ENCODE peak calls at places on chromosome 20, in four cellular contexts. Y, I, D and G are unnamed samples.

GRCh38 chr20:62063981-62064787 is 1.5 kb downstream of the TAF4 start:
- DNase-seq in Y (no peak), I (no peak), D (no peak), G (peak; percentile 62)

GRCh38 chr20:43235998-43236397 is 46.3 kb upstream of the PTPRT start:
- DNase-seq in Y (no peak), I (no peak), D (no peak), G (no peak)

GRCh38 chr20:38117635-38118034 is 47.4 kb downstream of the TGM2 start:
- DNase-seq in Y (peak; percentile 66), I (no peak), D (no peak), G (no peak)

GRCh38 chr20:9474835-9475413 is 39.5 kb upstream of the LAMP5 start:
- DNase-seq in Y (peak; percentile 53), I (no peak), D (peak; percentile 35), G (no peak)

GRCh38 chr20:10603971-10604864 is 69.6 kb downstream of the JAG1 start:
- DNase-seq in Y (peak; percentile 94), I (no peak), D (peak; percentile 96), G (peak; percentile 91)

GRCh38 chr20:61901421-61902212 is 164.1 kb downstream of the TAF4 start:
- DNase-seq in Y (peak; percentile 4), I (no peak), D (no peak), G (no peak)

GRCh38 chr20:31595654-31596411 is 9.3 kb upstream of the ID1 start:
- DNase-seq in Y (peak; percentile 86), I (no peak), D (peak; percentile 99), G (peak; percentile 37)

GRCh38 chr20:47778398-47779354 is 6.6 kb downstream of the SULF2 start:
- DNase-seq in Y (no peak), I (no peak), D (no peak), G (no peak)

GRCh38 chr20:35560105-35560511 is 18.2 kb downstream of the ERGIC3 start:
- DNase-seq in Y (no peak), I (no peak), D (no peak), G (no peak)

GRCh38 chr20:3071610-3072529 is at the start of gene OXT:
- DNase-seq in Y (no peak), I (no peak), D (no peak), G (peak; percentile 58)

GRCh38 chr20:56628873-56629463 is at the start of gene TFAP2C:
- DNase-seq in Y (no peak), I (no peak), D (no peak), G (peak; percentile 82)

GRCh38 chr20:8291873-8292272 is 159.8 kb downstream of the PLCB1 start:
- DNase-seq in Y (peak; percentile 77), I (no peak), D (peak; percentile 10), G (no peak)

GRCh38 chr20:21315138-21315537 is 12.0 kb downstream of the XRN2 start:
- DNase-seq in Y (peak; percentile 78), I (no peak), D (peak; percentile 71), G (no peak)

GRCh38 chr20:50136822-50137599 is 16.5 kb downstream of the PEDS1 start:
- DNase-seq in Y (peak; percentile 59), I (no peak), D (no peak), G (no peak)

GRCh38 chr20:16904751-16905150 is 156.6 kb downstream of the OTOR start:
- DNase-seq in Y (no peak), I (no peak), D (no peak), G (peak; percentile 5)

GRCh38 chr20:32150291-32150848 is 40.9 kb downstream of the TM9SF4 start:
- DNase-seq in Y (no peak), I (no peak), D (no peak), G (no peak)

GRCh38 chr20:52001999-52002666 is 189.4 kb downstream of the ZFP64 start:
- DNase-seq in Y (peak; percentile 30), I (no peak), D (no peak), G (no peak)

GRCh38 chr20:52983726-52984450 is 11.7 kb downstream of the TSHZ2 start:
- DNase-seq in Y (no peak), I (no peak), D (no peak), G (peak; percentile 29)

GRCh38 chr20:37095108-37095608 is 639 bp downstream of the RBL1 start:
- DNase-seq in Y (no peak), I (peak; percentile 3), D (peak; percentile 6), G (peak; percentile 24)

GRCh38 chr20:25067102-25067987 is 9.4 kb upstream of the ACSS1 start:
- DNase-seq in Y (no peak), I (no peak), D (no peak), G (no peak)

DNA sequence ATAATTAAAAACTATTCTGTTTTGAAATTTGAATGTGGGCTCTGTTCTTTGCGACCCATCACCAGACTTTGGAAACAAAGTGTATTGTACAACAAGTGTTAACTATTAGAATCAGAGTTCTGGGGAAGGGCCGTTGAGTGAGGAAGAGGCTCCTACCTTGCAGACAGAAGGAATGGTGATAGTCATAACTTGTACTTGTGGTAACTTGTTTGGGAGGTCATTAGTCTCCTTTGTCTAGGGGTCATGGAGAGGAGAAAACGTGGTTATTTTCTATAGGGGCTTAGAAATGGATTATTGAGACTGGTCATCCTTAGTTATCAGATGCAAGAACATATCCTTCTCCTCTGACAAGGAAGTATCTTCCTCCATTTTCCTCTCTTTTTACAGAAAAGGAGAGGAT is 174.8 kb downstream of the BMP2 start:
- DNase-seq in Y (no peak), I (no peak), D (no peak), G (no peak)
- H3K9ac ChIP-seq in Y (no peak overlapping the region), I (no peak overlapping the region), D (no peak overlapping the region), G (no peak overlapping the region)

DNA sequence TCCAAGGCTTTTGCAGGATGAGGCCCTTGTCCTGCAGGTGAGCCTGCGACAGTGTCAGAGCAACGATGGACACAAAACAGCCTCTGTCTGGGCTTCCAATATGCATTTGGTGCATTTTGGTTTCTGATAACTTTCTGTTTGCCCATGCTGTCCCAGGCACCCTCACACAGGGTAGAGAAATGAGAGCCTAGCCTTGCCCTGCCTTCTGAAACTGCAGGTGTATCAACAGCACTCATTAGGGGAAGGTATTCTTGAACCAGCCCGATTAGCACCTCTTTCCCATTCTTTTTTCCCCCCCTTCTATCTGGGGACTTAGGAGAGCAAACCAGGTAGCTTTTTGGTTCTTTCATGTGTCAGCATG is 30.3 kb downstream of the CHMP4B start:
- DNase-seq in Y (no peak), I (no peak), D (no peak), G (no peak)
- H3K9ac ChIP-seq in Y (no peak overlapping the region), I (no peak overlapping the region), D (no peak overlapping the region), G (no peak overlapping the region)

GRCh38 chr20:46119028-46119546 is 973 bp downstream of the CD40 start:
- DNase-seq in Y (no peak), I (no peak), D (no peak), G (no peak)

GRCh38 chr20:46118481-46119020 is 437 bp downstream of the CD40 start:
- DNase-seq in Y (no peak), I (no peak), D (no peak), G (peak; percentile 75)

GRCh38 chr20:46119547-46119946 is 1.4 kb downstream of the CD40 start:
- DNase-seq in Y (no peak), I (no peak), D (no peak), G (no peak)

GRCh38 chr20:46121531-46121930 is 3.4 kb downstream of the CD40 start:
- DNase-seq in Y (no peak), I (no peak), D (no peak), G (no peak)

DNA sequence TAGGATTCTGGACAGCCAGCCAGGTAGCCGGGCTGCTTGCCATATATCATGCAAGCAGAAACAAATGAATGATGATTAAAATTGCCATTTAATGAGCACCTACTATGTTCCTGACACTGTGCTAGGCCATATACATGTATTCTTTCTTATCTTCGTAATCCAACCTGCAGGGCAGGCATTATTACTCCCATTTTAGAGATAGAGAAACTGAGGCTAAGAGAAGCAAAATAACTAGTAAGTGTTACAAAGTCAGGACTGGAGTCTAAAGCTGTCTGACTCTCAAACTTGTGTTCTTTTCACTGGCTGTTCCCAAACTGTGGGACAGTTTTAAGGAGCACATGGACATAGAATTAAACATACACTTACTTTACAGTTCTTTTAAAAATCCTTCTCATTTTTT is 2.0 kb downstream of the CD40 start:
- DNase-seq in Y (no peak), I (no peak), D (no peak), G (no peak)
- H3K9ac ChIP-seq in Y (no peak overlapping the region), I (no peak overlapping the region), D (no peak overlapping the region), G (no peak overlapping the region)

GRCh38 chr20:44732327-44732726 is 13.3 kb upstream of the KCNK15 start:
- DNase-seq in Y (no peak), I (no peak), D (no peak), G (no peak)
- H3K9ac ChIP-seq in Y (no peak overlapping the region), I (no peak overlapping the region), D (no peak overlapping the region), G (no peak overlapping the region)

GRCh38 chr20:17939622-17940446 is 28.8 kb downstream of the SNX5 start:
- DNase-seq in Y (no peak), I (no peak), D (no peak), G (no peak)

GRCh38 chr20:17938889-17939619 is 29.5 kb downstream of the SNX5 start:
- DNase-seq in Y (peak; percentile 67), I (peak; percentile 57), D (peak; percentile 70), G (peak; percentile 92)

GRCh38 chr20:17941826-17942196 is 26.8 kb downstream of the SNX5 start:
- DNase-seq in Y (no peak), I (no peak), D (no peak), G (no peak)

GRCh38 chr20:17941087-17941825 is 27.3 kb downstream of the SNX5 start:
- DNase-seq in Y (no peak), I (no peak), D (no peak), G (no peak)

GRCh38 chr20:17940447-17940971 is 28.1 kb downstream of the SNX5 start:
- DNase-seq in Y (no peak), I (no peak), D (no peak), G (peak; percentile 14)
- H3K9ac ChIP-seq in Y (no peak overlapping the region), I (no peak overlapping the region), D (no peak overlapping the region), G (no peak overlapping the region)